ENCODE peak calls at places on chromosomes 16 and 17, in eight cellular contexts. X is T-helper 9 cell, M is NCI-H748 treated with DMSO at 0.1 percent for 48 hours, H is immature natural killer cell, F is NCI-H1694 treated with DMSO at 0.1 percent for 48 hours, A is uterus, Z is H7, C is NCI-H2171 treated with DMSO at 0.1 percent for 48 hours. E is an unnamed sample.
A peak's percentile ranks its signal among the peaks of the same experiment; 100 is the strongest.

GRCh38 chr16:28001642-28002041 is 61.9 kb downstream of the GSG1L start:
- DNase-seq in X (no peak), M (no peak), H (no peak), F (no peak), A (no peak), Z (no peak), C (no peak), E (no peak)

GRCh38 chr17:59840908-59841666 is 51.7 kb downstream of the TUBD1 start:
- DNase-seq in X (no peak), M (no peak), H (no peak), F (no peak), A (no peak), Z (no peak), C (no peak), E (no peak)

GRCh38 chr16:73095142-73095791 is 47.3 kb upstream of the ZFHX3 start:
- DNase-seq in X (no peak), M (no peak), H (no peak), F (no peak), A (no peak), Z (no peak), C (peak; percentile 28), E (no peak)

GRCh38 chr17:81239714-81240555 is 817 bp downstream of the NDUFAF8 start:
- DNase-seq in X (peak; percentile 13), M (no peak), H (no peak), F (no peak), A (no peak), Z (peak; percentile 86), C (no peak), E (no peak)

GRCh38 chr17:3905017-3905486 is 11.2 kb downstream of the P2RX1 start:
- DNase-seq in X (no peak), M (no peak), H (no peak), F (peak; percentile 81), A (no peak), Z (no peak), C (peak; percentile 89), E (no peak)

GRCh38 chr17:40063915-40064531 is 1.3 kb downstream of the THRA start:
- DNase-seq in X (no peak), M (peak; percentile 10), H (no peak), F (no peak), A (no peak), Z (peak; percentile 29), C (no peak), E (peak; percentile 70)

GRCh38 chr17:31491794-31492171 is 100.3 kb downstream of the RAB11FIP4 start:
- DNase-seq in X (no peak), M (no peak), H (no peak), F (no peak), A (no peak), Z (no peak), C (peak; percentile 32), E (no peak)

GRCh38 chr17:63476494-63476856 is 386 bp upstream of the ACE start:
- DNase-seq in X (peak; percentile 8), M (peak; percentile 15), H (peak; percentile 7), F (no peak), A (no peak), Z (peak; percentile 93), C (no peak), E (no peak)

GRCh38 chr16:19135201-19135838 is 21.6 kb downstream of the ITPRIPL2 start:
- DNase-seq in X (no peak), M (no peak), H (no peak), F (no peak), A (no peak), Z (no peak), C (no peak), E (no peak)

GRCh38 chr16:67286441-67287235 is 7.3 kb downstream of the PLEKHG4 start:
- DNase-seq in X (no peak), M (no peak), H (no peak), F (no peak), A (no peak), Z (peak; percentile 29), C (no peak), E (no peak)

GRCh38 chr16:9048302-9048700 is 43.1 kb upstream of the HAPSTR1 start:
- DNase-seq in X (no peak), M (no peak), H (no peak), F (no peak), A (no peak), Z (no peak), C (no peak), E (no peak)